ENCODE peak calls at places on chromosomes 12 and 14, in seven cellular contexts. F is spleen, I is A549, K is esophagus squamous epithelium, J is heart left ventricle, O is adrenal gland, P is transverse colon. Y is an unnamed sample.

GRCh38 chr12:70121562-70121961 is 121.7 kb upstream of the CNOT2 start:
- DNase-seq in K (no peak), O (no peak), J (no peak), F (no peak), I (no peak), P (no peak), Y (no peak)

GRCh38 chr12:89379100-89379838 is 27.0 kb upstream of the DUSP6 start:
- DNase-seq in O (no peak), P (no peak), J (no peak), K (no peak), F (no peak), I (no peak), Y (no peak)

GRCh38 chr12:69949324-69949723 is 124.3 kb downstream of the MYRFL start:
- DNase-seq in O (no peak), I (no peak), P (no peak), J (no peak), F (no peak), K (no peak), Y (no peak)

GRCh38 chr14:35416108-35416750 is 11.7 kb upstream of the NFKBIA start:
- DNase-seq in F (no peak), K (no peak), I (no peak), J (no peak), P (peak; percentile 34), O (no peak), Y (no peak)

GRCh38 chr14:22699801-22700564 is 55.8 kb upstream of the OR6J1 start:
- DNase-seq in P (no peak), I (no peak), K (no peak), J (no peak), F (no peak), O (no peak), Y (no peak)

GRCh38 chr12:91804533-91804932 is 341.1 kb downstream of the BTG1 start:
- DNase-seq in K (no peak), O (no peak), J (no peak), F (no peak), I (no peak), P (no peak), Y (no peak)

GRCh38 chr12:121144416-121144914 is 11.8 kb downstream of the P2RX7 start:
- DNase-seq in K (no peak), O (peak; percentile 61), I (no peak), F (no peak), P (no peak), J (no peak), Y (no peak)

GRCh38 chr14:51518681-51519080 is 133.0 kb upstream of the FRMD6 start:
- DNase-seq in F (no peak), I (no peak), K (no peak), O (no peak), J (no peak), P (no peak), Y (no peak)

GRCh38 chr12:51351913-51352532 is 5.5 kb upstream of the CELA1 start:
- DNase-seq in K (no peak), I (peak; percentile 46), P (peak; percentile 51), J (peak; percentile 16), F (no peak), O (peak; percentile 82), Y (no peak)

GRCh38 chr12:64718649-64719048 is 40.6 kb downstream of the GNS start:
- DNase-seq in K (no peak), J (no peak), I (no peak), F (no peak), O (no peak), P (no peak), Y (no peak)

GRCh38 chr12:96063046-96063445 is 27.7 kb upstream of the LTA4H start:
- DNase-seq in J (no peak), K (no peak), P (no peak), F (no peak), I (peak; percentile 26), O (no peak), Y (no peak)

GRCh38 chr14:72633551-72633950 is 260.4 kb downstream of the DPF3 start:
- DNase-seq in O (no peak), F (no peak), J (no peak), P (no peak), K (no peak), I (no peak), Y (no peak)

GRCh38 chr12:40726366-40726765 is 34.1 kb downstream of the CNTN1 start:
- DNase-seq in F (no peak), K (no peak), I (no peak), P (no peak), O (no peak), J (no peak), Y (no peak)

GRCh38 chr12:47190271-47190750 is 110.6 kb upstream of the AMIGO2 start:
- DNase-seq in I (peak; percentile 24), K (no peak), O (no peak), F (no peak), J (no peak), P (no peak), Y (no peak)

GRCh38 chr14:92106095-92106937 is at the start of gene ATXN3:
- DNase-seq in F (peak; percentile 99), I (peak; percentile 98), K (peak; percentile 86), P (peak; percentile 97), J (peak; percentile 98), O (peak; percentile 99), Y (peak; percentile 98)

GRCh38 chr14:71478542-71478941 is 453.7 kb upstream of the RGS6 start:
- DNase-seq in P (no peak), J (peak; percentile 8), F (no peak), O (no peak), I (no peak), K (no peak), Y (no peak)

GRCh38 chr12:117998719-117999118 is 17.8 kb upstream of the RFC5 start:
- DNase-seq in O (no peak), P (no peak), K (no peak), J (no peak), F (no peak), I (no peak), Y (no peak)

GRCh38 chr12:79522657-79523386 is 167.9 kb downstream of the PAWR start:
- DNase-seq in F (no peak), I (no peak), J (no peak), P (no peak), K (no peak), O (no peak), Y (no peak)

GRCh38 chr12:69475237-69475984 is 5.2 kb downstream of the FRS2 start:
- DNase-seq in K (no peak), J (no peak), F (no peak), P (no peak), O (no peak), I (no peak), Y (no peak)

GRCh38 chr14:60724080-60724618 is at the start of gene SIX4:
- DNase-seq in F (no peak), I (peak; percentile 81), O (peak; percentile 80), J (peak; percentile 52), K (no peak), P (peak; percentile 53), Y (peak; percentile 73)
- TF ChIP-seq POLR2A in F (no peak), I (peak; percentile 74), O (peak; percentile 71), J (no peak), K (no peak), P (no peak), Y (no peak)

DNA sequence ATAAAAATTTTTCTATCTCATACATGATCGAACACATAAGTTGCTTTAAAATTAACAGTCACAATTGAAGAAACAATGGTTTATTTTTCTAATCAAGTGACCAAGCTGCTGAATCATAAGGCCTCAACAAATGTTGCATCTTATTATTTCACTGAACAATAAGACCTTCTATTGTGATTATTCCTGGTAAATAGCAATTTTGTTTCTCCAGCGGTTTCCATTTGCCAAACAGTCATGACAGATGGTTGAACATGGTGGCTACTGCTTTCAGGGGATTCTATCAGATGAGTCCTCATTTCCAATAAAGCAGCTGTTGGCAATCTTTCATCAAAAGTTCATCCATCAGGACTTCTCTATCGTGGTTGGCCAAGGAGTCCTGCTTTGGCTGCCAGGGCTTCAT is 13.0 kb downstream of the TOMM20L start:
- DNase-seq in J (no peak), F (no peak), O (no peak), P (no peak), K (no peak), I (no peak), Y (no peak)
- H3K27ac ChIP-seq in J (no peak overlapping the region), F (no peak overlapping the region), O (no peak overlapping the region), P (no peak overlapping the region), K (no peak overlapping the region), I (no peak overlapping the region), Y (no peak overlapping the region)

DNA sequence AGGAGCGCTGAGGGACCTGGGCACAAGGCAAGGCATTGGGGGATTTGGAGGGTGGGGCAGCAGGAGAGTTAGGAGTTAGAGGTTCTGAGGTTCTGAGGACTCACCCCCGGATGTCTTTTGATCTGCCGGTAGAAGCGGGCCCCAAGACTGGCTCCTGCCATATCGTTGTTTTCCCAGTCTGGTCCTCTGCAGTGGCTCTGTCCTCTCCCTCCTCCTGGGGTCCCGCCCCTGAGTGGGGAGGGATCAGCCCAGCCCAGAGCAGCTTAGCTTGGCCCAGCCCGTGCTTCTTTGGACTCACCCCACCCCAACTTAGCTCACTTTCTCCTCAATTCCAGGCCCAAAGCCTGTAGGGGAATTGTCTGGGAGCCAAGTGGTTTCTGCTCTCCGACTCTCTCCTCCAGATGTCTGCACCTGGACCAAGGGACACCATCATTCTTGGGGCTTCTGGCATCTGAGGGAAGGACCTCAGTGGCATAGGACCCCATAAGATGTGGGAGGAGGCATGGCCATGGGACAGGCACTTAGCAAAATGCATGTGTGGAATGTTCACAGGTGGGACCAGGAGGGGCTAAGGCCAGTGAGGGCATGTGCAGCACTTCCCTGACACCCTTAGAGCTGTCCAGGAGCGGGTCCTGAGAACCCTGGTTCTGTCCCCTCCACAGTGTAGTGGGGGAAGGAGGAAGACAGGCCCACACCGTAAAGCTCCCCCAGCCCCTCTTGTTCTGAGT is 7.6 kb downstream of the SHMT2 start:
- DNase-seq in P (no peak), J (peak; percentile 70), K (no peak), F (peak; percentile 74), I (no peak), O (no peak), Y (peak; percentile 44)
- H3K4me3 ChIP-seq in P (no peak overlapping the region), J (peak overlapping the region; percentile 53), K (peak overlapping the region; percentile 26), F (no peak overlapping the region), I (no peak overlapping the region), O (no peak overlapping the region), Y (no peak overlapping the region)

GRCh38 chr12:93570552-93571359 is 1.7 kb upstream of the SOCS2 start:
- DNase-seq in P (peak; percentile 96), O (peak; percentile 98), K (peak; percentile 62), F (peak; percentile 94), I (peak; percentile 88), J (peak; percentile 98), Y (peak; percentile 96)
- TF ChIP-seq POLR2A in P (peak; percentile 69), O (peak; percentile 94), K (peak; percentile 75), F (no peak), I (peak; percentile 31), J (no peak), Y (peak; percentile 65)